ENCODE peak calls at places on chromosomes 3 and 15, in six cellular contexts. L is kidney epithelial cell, O is OCI-LY7, W is foreskin keratinocyte, I is GM12865, Z is IMR-90. T is an unnamed sample.

GRCh38 chr15:34116620-34117019 is 14.7 kb downstream of the PGBD4 start:
- DNase-seq in I (no peak), W (no peak), Z (no peak), O (no peak), L (no peak), T (no peak)

GRCh38 chr15:65642588-65642987 is 20.9 kb downstream of the SLC24A1 start:
- DNase-seq in W (no peak), Z (no peak), L (no peak), O (no peak), I (no peak), T (no peak)

GRCh38 chr15:71448688-71449114 is 333.4 kb downstream of the THSD4 start:
- DNase-seq in W (peak), O (peak), I (peak), L (no peak), Z (peak), T (no peak)

GRCh38 chr15:20358066-20358780 is 183.4 kb downstream of the GOLGA6L6 start:
- DNase-seq in O (no peak), I (no peak), L (no peak), W (no peak), Z (no peak), T (peak)

GRCh38 chr3:11155341-11156025 is 1.2 kb downstream of the HRH1 start:
- DNase-seq in W (peak), I (peak), Z (peak), O (no peak), L (no peak), T (no peak)

GRCh38 chr3:16866447-16867025 is 18.2 kb upstream of the PLCL2 start:
- DNase-seq in I (no peak), L (peak), W (no peak), Z (no peak), O (peak), T (no peak)

GRCh38 chr15:36577082-36577481 is 2.3 kb upstream of the CDIN1 start:
- DNase-seq in I (no peak), L (no peak), O (no peak), W (no peak), Z (no peak), T (no peak)

GRCh38 chr3:196971094-196971698 is 2.6 kb upstream of the PIGZ start:
- DNase-seq in O (peak), W (no peak), I (no peak), Z (no peak), L (no peak), T (no peak)

GRCh38 chr15:38868326-38869114 is 303.9 kb upstream of the RASGRP1 start:
- DNase-seq in O (no peak), Z (peak), L (peak), W (peak), I (no peak), T (no peak)

DNA sequence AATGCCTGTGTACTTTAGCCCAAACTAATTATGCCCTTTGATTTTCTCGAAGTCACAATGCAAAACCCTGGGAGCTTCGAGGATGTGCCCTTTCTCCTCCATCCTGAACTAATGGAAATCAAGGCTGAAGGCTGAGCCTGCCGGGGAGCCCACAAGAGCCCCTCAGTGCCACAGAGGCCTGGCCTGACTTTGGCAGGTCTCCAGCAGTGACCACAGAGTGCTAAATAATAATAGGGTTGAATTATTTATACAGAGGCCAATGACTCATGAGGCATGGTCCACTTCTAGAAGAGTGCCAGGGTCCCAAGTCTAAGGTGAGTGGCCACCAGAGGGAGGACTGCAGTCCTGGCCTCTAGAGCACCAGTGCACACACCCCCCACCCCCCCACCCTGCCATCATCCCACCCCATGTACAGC is 19.1 kb upstream of the GLCE start:
- DNase-seq in L (no peak), I (no peak), W (no peak), O (no peak), Z (peak), T (no peak)
- TF ChIP-seq CTCF in L (no peak), I (no peak), W (no peak), O (no peak), Z (peak), T (peak)

GRCh38 chr3:125681146-125681545 is 85.8 kb upstream of the OSBPL11 start:
- DNase-seq in W (no peak), I (no peak), O (no peak), Z (no peak), L (no peak), T (no peak)

GRCh38 chr3:125679258-125679657 is 84.0 kb upstream of the OSBPL11 start:
- DNase-seq in Z (no peak), W (no peak), O (no peak), L (no peak), I (no peak), T (no peak)

GRCh38 chr3:125683067-125683844 is 88.0 kb upstream of the OSBPL11 start:
- DNase-seq in O (no peak), L (no peak), Z (no peak), I (no peak), W (no peak), T (no peak)

DNA sequence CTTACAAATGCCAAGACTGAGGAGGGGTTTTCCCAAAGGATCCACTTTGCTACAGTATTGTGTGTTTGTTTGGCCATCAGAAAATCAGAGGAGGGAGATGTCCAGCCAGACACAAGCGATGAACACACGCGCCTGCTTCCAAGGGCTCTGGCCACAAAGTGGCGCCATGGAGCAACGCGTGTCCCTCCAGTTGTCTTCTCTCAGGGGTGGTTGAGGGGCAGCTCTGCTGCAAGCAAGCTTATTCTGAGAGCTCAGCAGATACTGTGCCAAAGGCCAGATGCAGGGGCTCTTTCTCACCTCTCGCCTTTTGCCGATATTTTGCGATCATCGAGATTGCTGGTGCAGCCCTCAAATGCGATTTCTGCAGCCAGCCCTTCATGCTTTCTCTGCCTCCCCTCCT is 88.9 kb upstream of the OSBPL11 start:
- DNase-seq in Z (peak), W (no peak), I (no peak), O (peak), L (no peak), T (no peak)
- TF ChIP-seq CTCF in Z (peak), W (no peak), I (peak), O (peak), L (peak), T (peak)

GRCh38 chr3:141049681-141050080 is 1.5 kb upstream of the SPSB4 start:
- DNase-seq in O (no peak), W (no peak), Z (no peak), I (no peak), L (no peak), T (no peak)
- TF ChIP-seq CTCF in O (peak), W (peak), Z (no peak), I (no peak), L (peak), T (peak)

GRCh38 chr3:74139648-74140047 is 474.8 kb downstream of the CNTN3 start:
- DNase-seq in W (no peak), L (no peak), Z (no peak), O (no peak), I (no peak), T (no peak)
- TF ChIP-seq CTCF in W (no peak), L (no peak), Z (peak), O (peak), I (no peak), T (peak)

GRCh38 chr15:74663303-74664027 is 32.4 kb downstream of the EDC3 start:
- DNase-seq in Z (no peak), I (no peak), W (no peak), L (no peak), O (no peak), T (no peak)

GRCh38 chr15:74669627-74670026 is 26.2 kb downstream of the EDC3 start:
- DNase-seq in I (no peak), Z (no peak), L (no peak), W (no peak), O (no peak), T (no peak)

GRCh38 chr15:74664670-74665069 is 31.2 kb downstream of the EDC3 start:
- DNase-seq in W (no peak), O (no peak), Z (no peak), L (no peak), I (no peak), T (no peak)

GRCh38 chr15:74664028-74664616 is 31.7 kb downstream of the EDC3 start:
- DNase-seq in Z (peak), L (no peak), O (no peak), I (no peak), W (no peak), T (no peak)

DNA sequence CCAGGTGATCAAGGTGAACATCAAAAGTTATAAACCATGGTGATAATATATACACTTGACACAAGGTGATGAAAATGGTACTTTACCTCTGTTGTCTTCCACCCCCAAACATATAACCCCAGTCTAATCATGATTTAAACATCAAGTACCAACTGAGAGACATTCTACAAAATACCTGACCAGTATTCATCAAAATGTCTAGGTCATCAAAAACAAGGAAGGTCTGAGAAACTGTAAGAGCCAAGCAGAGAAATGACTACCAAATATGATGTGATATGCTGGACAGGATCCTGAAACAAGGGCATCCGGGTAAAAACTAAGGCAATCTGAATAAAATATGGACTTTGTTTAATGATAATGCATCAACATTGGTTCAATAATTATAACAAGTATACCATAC is 27.9 kb downstream of the EDC3 start:
- DNase-seq in Z (no peak), I (no peak), L (no peak), O (no peak), W (no peak), T (no peak)
- TF ChIP-seq CTCF in Z (no peak), I (no peak), L (no peak), O (no peak), W (no peak), T (no peak)

GRCh38 chr15:28098766-28099554 is at the start of gene OCA2:
- DNase-seq in L (peak), I (no peak), O (no peak), W (no peak), Z (peak), T (no peak)
- TF ChIP-seq CTCF in L (peak), I (no peak), O (peak), W (peak), Z (peak), T (peak)

GRCh38 chr3:171044828-171045793 is 18.6 kb upstream of the SLC2A2 start:
- DNase-seq in O (no peak), W (peak), I (no peak), L (peak), Z (peak), T (no peak)
- TF ChIP-seq CTCF in O (no peak), W (no peak), I (no peak), L (no peak), Z (no peak), T (no peak)

DNA sequence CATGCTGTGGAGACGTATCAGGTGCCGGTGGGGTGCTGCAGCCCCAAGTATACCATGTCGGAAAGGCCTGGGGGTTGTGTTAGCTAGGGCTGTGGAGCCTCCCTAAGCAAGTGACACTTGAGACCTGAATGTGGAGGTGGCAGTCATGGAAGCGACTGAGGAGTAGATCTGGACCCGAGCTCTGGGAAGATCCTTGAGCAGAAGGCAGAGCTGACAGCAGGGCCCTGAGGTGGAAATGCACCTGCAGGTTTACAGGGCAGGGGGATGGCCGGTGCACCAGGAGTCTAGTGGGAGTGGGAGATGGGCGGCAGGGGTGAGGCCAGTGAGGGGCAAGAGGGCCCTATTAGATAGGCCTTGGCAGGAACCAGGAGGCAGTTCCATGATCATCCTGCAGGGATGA is 91.8 kb upstream of the PLXNA1 start:
- DNase-seq in L (no peak), I (no peak), W (no peak), Z (no peak), O (no peak), T (no peak)
- TF ChIP-seq CTCF in L (no peak), I (no peak), W (no peak), Z (no peak), O (no peak), T (no peak)

GRCh38 chr3:123031051-123031450 is 3.5 kb upstream of the SEMA5B start:
- DNase-seq in I (no peak), L (no peak), O (no peak), Z (no peak), W (no peak), T (no peak)

GRCh38 chr3:123026551-123027291 is 842 bp downstream of the SEMA5B start:
- DNase-seq in O (no peak), I (no peak), L (no peak), Z (no peak), W (no peak), T (no peak)

GRCh38 chr3:123025642-123026521 is 1.7 kb downstream of the SEMA5B start:
- DNase-seq in W (no peak), I (no peak), Z (no peak), L (no peak), O (no peak), T (no peak)

GRCh38 chr3:123027292-123028232 is at the start of gene SEMA5B:
- DNase-seq in L (no peak), O (no peak), I (no peak), Z (no peak), W (peak), T (peak)

DNA sequence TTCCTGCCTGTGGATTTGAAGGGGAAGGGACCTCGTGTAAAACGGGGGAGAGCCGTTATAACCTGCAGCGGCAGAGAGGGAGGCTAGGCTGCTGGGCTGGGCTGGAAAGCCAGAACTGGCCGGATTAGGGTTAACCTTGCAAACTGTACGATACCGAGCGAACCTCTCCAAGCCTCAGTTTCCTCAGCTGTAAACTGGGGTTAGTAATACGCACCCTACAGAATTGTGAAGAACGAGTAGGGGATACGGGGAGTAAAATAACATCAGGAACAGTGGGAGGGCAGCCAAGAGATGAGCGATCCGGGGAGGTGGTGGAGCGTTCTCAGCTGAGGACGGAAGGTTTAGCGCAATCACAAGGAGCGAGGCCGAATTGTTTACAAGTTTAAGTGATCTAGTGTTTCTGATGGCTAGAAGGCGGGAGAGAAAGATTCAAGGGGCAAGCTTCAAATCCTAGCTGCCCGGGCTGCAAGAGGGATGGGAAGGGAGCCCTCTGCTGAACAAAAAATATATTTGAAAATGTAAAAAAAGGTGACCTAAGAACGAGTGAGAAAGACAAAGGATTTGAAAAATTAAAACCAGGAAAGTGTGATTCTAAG is 768 bp upstream of the SEMA5B start:
- DNase-seq in O (peak), W (peak), I (peak), Z (peak), L (peak), T (no peak)
- TF ChIP-seq CTCF in O (peak), W (peak), I (peak), Z (peak), L (peak), T (peak)

DNA sequence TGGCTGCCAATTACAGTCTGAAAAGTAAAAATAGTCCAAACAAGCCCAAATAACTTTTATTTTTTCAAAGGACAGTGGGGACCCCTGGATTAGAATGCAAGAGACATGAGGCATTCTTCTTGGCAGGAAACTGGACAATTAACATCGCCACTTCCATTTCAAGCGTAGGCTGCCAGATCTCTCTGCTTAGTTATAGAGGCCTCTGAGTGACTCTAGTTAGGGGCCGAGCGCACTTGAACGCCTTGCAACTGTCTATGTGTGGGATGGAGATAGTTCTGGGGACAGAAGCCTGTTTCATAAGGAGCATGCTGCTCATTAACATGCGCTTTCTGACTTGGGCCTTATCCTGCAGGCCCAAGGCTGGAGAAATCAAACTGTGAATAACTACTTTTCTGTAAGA is 189.1 kb downstream of the GHSR start:
- DNase-seq in O (no peak), Z (no peak), W (no peak), I (no peak), L (no peak), T (no peak)
- TF ChIP-seq CTCF in O (no peak), Z (no peak), W (no peak), I (no peak), L (no peak), T (no peak)

T was measured in chondrocyte.